ENCODE peak calls at places on chromosome X, in six cellular contexts. T is ecto neural progenitor cell, X is NCI-H345, Y is myocyte, D is germinal center, F is T-helper 2 cell. G is an unnamed sample.

GRCh38 chrX:9089652-9090051 is 55.7 kb upstream of the FAM9B start:
- DNase-seq in T (no peak), X (no peak), Y (no peak), D (no peak), F (no peak), G (no peak)

GRCh38 chrX:1421433-1422134 is 29.7 kb upstream of the SLC25A6 start:
- DNase-seq in T (no peak), X (no peak), Y (peak), D (no peak), F (no peak), G (no peak)

GRCh38 chrX:43707812-43708548 is 51.9 kb downstream of the MAOA start:
- DNase-seq in T (no peak), X (no peak), Y (no peak), D (no peak), F (no peak), G (no peak)

GRCh38 chrX:128623361-128623760 is 571.2 kb upstream of the ACTRT1 start:
- DNase-seq in T (no peak), X (no peak), Y (no peak), D (no peak), F (no peak), G (no peak)

GRCh38 chrX:45824471-45824870 is 623.8 kb upstream of the DIPK2B start:
- DNase-seq in T (no peak), X (no peak), Y (peak), D (no peak), F (no peak), G (no peak)

GRCh38 chrX:110310000-110310790 is 7.7 kb downstream of the AMMECR1 start:
- DNase-seq in T (no peak), X (peak), Y (peak), D (no peak), F (no peak), G (no peak)

GRCh38 chrX:47481160-47481559 is 1.9 kb downstream of the ZNF41 start:
- DNase-seq in T (no peak), X (no peak), Y (no peak), D (no peak), F (no peak), G (no peak)

GRCh38 chrX:9538544-9539045 is 73.7 kb downstream of the TBL1X start:
- DNase-seq in T (no peak), X (peak), Y (no peak), D (no peak), F (no peak), G (no peak)

GRCh38 chrX:25433307-25433706 is 417.5 kb upstream of the ARX start:
- DNase-seq in T (no peak), X (no peak), Y (no peak), D (no peak), F (no peak), G (no peak)

GRCh38 chrX:110277609-110278008 is 40.3 kb downstream of the AMMECR1 start:
- DNase-seq in T (no peak), X (no peak), Y (no peak), D (no peak), F (no peak), G (no peak)

GRCh38 chrX:110081740-110082139 is 78.8 kb downstream of the TMEM164 start:
- DNase-seq in T (no peak), X (no peak), Y (no peak), D (no peak), F (no peak), G (no peak)

GRCh38 chrX:143623657-143624056 is 12.2 kb downstream of the SLITRK4 start:
- DNase-seq in T (no peak), X (no peak), Y (peak), D (no peak), F (no peak), G (no peak)

GRCh38 chrX:154724999-154725756 is 25.7 kb downstream of the GAB3 start:
- DNase-seq in T (no peak), X (no peak), Y (no peak), D (no peak), F (no peak), G (no peak)

GRCh38 chrX:154123241-154124219 is 20.5 kb upstream of the OPN1LW start:
- DNase-seq in T (no peak), X (no peak), Y (peak), D (no peak), F (no peak), G (no peak)

GRCh38 chrX:17500145-17500579 is 125.2 kb downstream of the NHS start:
- DNase-seq in T (no peak), X (no peak), Y (no peak), D (no peak), F (no peak), G (no peak)

GRCh38 chrX:63889001-63889400 is 104.0 kb upstream of the ARHGEF9 start:
- DNase-seq in T (no peak), X (no peak), Y (no peak), D (no peak), F (no peak), G (no peak)

GRCh38 chrX:74343970-74344622 is 40.1 kb downstream of the ZCCHC13 start:
- DNase-seq in T (peak), X (peak), Y (peak), D (peak), F (no peak), G (peak)

GRCh38 chrX:20967725-20968124 is 406.5 kb upstream of the CNKSR2 start:
- DNase-seq in T (no peak), X (peak), Y (no peak), D (no peak), F (no peak), G (no peak)

GRCh38 chrX:131729295-131729694 is 185.4 kb downstream of the OR13H1 start:
- DNase-seq in T (no peak), X (no peak), Y (no peak), D (no peak), F (no peak), G (no peak)

GRCh38 chrX:155134255-155134654 is 62.9 kb downstream of the BRCC3 start:
- DNase-seq in T (no peak), X (no peak), Y (no peak), D (no peak), F (no peak), G (no peak)

GRCh38 chrX:49040376-49040955 is 2.7 kb downstream of the TFE3 start:
- DNase-seq in T (no peak), X (no peak), Y (peak), D (no peak), F (no peak), G (no peak)

GRCh38 chrX:39953879-39954278 is 143.9 kb downstream of the BCOR start:
- DNase-seq in T (no peak), X (peak), Y (no peak), D (no peak), F (no peak), G (no peak)

GRCh38 chrX:56284269-56284668 is 52.1 kb downstream of the KLF8 start:
- DNase-seq in T (no peak), X (no peak), Y (no peak), D (no peak), F (no peak), G (no peak)

GRCh38 chrX:141405878-141406492 is 163.7 kb upstream of the SPANXC start:
- DNase-seq in T (no peak), X (no peak), Y (no peak), D (no peak), F (no peak), G (no peak)

GRCh38 chrX:63424063-63424462 is 72.9 kb upstream of the SPIN4 start:
- DNase-seq in T (no peak), X (no peak), Y (no peak), D (no peak), F (no peak), G (no peak)

GRCh38 chrX:111761578-111762135 is 80.7 kb downstream of the ALG13 start:
- DNase-seq in T (no peak), X (no peak), Y (no peak), D (no peak), F (no peak), G (no peak)

GRCh38 chrX:151713859-151714258 is 2.0 kb upstream of the FATE1 start:
- DNase-seq in T (no peak), X (no peak), Y (no peak), D (peak), F (no peak), G (peak)

GRCh38 chrX:137052641-137053235 is 18.9 kb upstream of the GPR101 start:
- DNase-seq in T (no peak), X (peak), Y (no peak), D (peak), F (no peak), G (peak)

GRCh38 chrX:37905436-37906147 is 58.2 kb upstream of the DYNLT3 start:
- DNase-seq in T (peak), X (peak), Y (peak), D (no peak), F (no peak), G (peak)

GRCh38 chrX:74422576-74423288 is 1.4 kb downstream of the SLC16A2 start:
- DNase-seq in T (peak), X (no peak), Y (peak), D (peak), F (no peak), G (peak)

G was measured in H9.